ENCODE peak calls at places on chromosomes 2 and 18, in eight cellular contexts. A, Y, B, G, T, M, W and J are unnamed samples.

GRCh38 chr2:163735692-163736432 is at the start of gene FIGN:
- DNase-seq in B (peak; percentile 88), G (peak; percentile 91), Y (peak; percentile 91), T (peak; percentile 89), W (peak; percentile 82), M (peak; percentile 41), A (peak; percentile 47), J (peak; percentile 92)

GRCh38 chr2:98835831-98836385 is 100.1 kb downstream of the CRACDL start:
- DNase-seq in G (no peak), T (no peak), A (no peak), Y (no peak), B (no peak), W (no peak), M (no peak), J (no peak)

GRCh38 chr2:55120634-55121359 is 70.5 kb upstream of the RTN4 start:
- DNase-seq in W (peak; percentile 60), M (peak; percentile 16), A (no peak), Y (peak; percentile 85), G (peak; percentile 80), T (no peak), B (no peak), J (peak; percentile 70)

GRCh38 chr2:101329026-101329425 is 20.5 kb upstream of the RNF149 start:
- DNase-seq in M (no peak), T (no peak), G (no peak), Y (peak; percentile 24), B (no peak), W (no peak), A (no peak), J (no peak)

GRCh38 chr2:156589381-156590079 is 153.4 kb downstream of the GPD2 start:
- DNase-seq in M (peak; percentile 12), Y (peak; percentile 72), B (no peak), G (no peak), W (peak; percentile 62), A (no peak), T (peak; percentile 48), J (peak; percentile 18)

GRCh38 chr2:73043978-73044832 is 27.3 kb downstream of the SFXN5 start:
- DNase-seq in G (no peak), B (no peak), M (no peak), T (no peak), W (no peak), A (no peak), Y (no peak), J (no peak)

GRCh38 chr18:59140287-59140885 is 702 bp downstream of the SEC11C start:
- DNase-seq in W (peak; percentile 51), T (peak; percentile 35), A (peak; percentile 30), B (peak; percentile 29), M (peak; percentile 33), Y (peak; percentile 61), G (no peak), J (no peak)

GRCh38 chr2:148459300-148459891 is 185.2 kb upstream of the EPC2 start:
- DNase-seq in A (no peak), T (no peak), Y (peak; percentile 1), B (no peak), M (no peak), W (peak; percentile 33), G (no peak), J (no peak)

GRCh38 chr2:227717687-227718567 is at the start of gene SLC19A3:
- DNase-seq in Y (peak; percentile 85), T (peak; percentile 90), W (peak; percentile 50), A (peak; percentile 95), M (peak; percentile 93), B (peak; percentile 63), G (peak; percentile 89), J (peak; percentile 95)

GRCh38 chr2:38030590-38031326 is 45.2 kb downstream of the CYP1B1 start:
- DNase-seq in M (no peak), A (no peak), B (no peak), Y (no peak), W (no peak), G (no peak), T (peak; percentile 10), J (no peak)

GRCh38 chr2:207148025-207148424 is 17.7 kb downstream of the KLF7 start:
- DNase-seq in W (peak; percentile 63), B (no peak), A (no peak), Y (peak; percentile 62), T (no peak), M (no peak), G (no peak), J (no peak)

GRCh38 chr2:73981081-73981968 is 3.4 kb upstream of the TET3 start:
- DNase-seq in Y (peak; percentile 67), T (peak; percentile 48), G (peak; percentile 69), W (no peak), A (peak; percentile 65), B (no peak), M (peak; percentile 56), J (peak; percentile 83)

GRCh38 chr18:49585781-49586663 is 24.2 kb downstream of the LIPG start:
- DNase-seq in W (no peak), G (no peak), A (no peak), T (no peak), B (no peak), M (no peak), Y (no peak), J (no peak)

GRCh38 chr2:121037480-121037879 is 247.5 kb downstream of the TFCP2L1 start:
- DNase-seq in Y (no peak), B (no peak), W (no peak), G (no peak), A (no peak), T (no peak), M (no peak), J (no peak)

GRCh38 chr2:128832946-128833560 is 514.4 kb upstream of the HS6ST1 start:
- DNase-seq in W (no peak), T (peak; percentile 61), M (no peak), Y (no peak), A (no peak), G (no peak), B (no peak), J (no peak)

GRCh38 chr2:26583381-26583911 is 57.7 kb downstream of the CIB4 start:
- DNase-seq in Y (no peak), B (no peak), T (no peak), M (no peak), A (no peak), G (no peak), W (no peak), J (no peak)

GRCh38 chr2:152444448-152444847 is 109.5 kb downstream of the FMNL2 start:
- DNase-seq in A (no peak), M (no peak), W (no peak), T (no peak), Y (no peak), G (no peak), B (no peak), J (no peak)

GRCh38 chr18:22066083-22066485 is 103.3 kb upstream of the GATA6 start:
- DNase-seq in G (no peak), M (no peak), W (no peak), A (no peak), B (no peak), T (no peak), Y (no peak), J (no peak)

GRCh38 chr2:71545572-71546274 is 92.4 kb downstream of the DYSF start:
- DNase-seq in M (peak; percentile 36), A (peak; percentile 63), G (peak; percentile 66), B (peak; percentile 72), W (peak; percentile 55), Y (peak; percentile 71), T (peak; percentile 55), J (no peak)

GRCh38 chr2:231795525-231796327 is 9.5 kb downstream of the COPS7B start:
- DNase-seq in A (peak; percentile 90), Y (peak; percentile 74), B (no peak), W (peak; percentile 75), T (peak; percentile 83), G (no peak), M (peak; percentile 79), J (no peak)

GRCh38 chr2:10921525-10921924 is 9.8 kb downstream of the KCNF1 start:
- DNase-seq in T (no peak), M (no peak), B (no peak), Y (no peak), G (no peak), W (no peak), A (no peak), J (no peak)

GRCh38 chr2:217695033-217695520 is 307.7 kb downstream of the TNS1 start:
- DNase-seq in M (no peak), G (no peak), Y (peak; percentile 99), W (peak; percentile 97), B (no peak), T (no peak), A (no peak), J (no peak)

GRCh38 chr2:160419776-160420521 is 73.7 kb downstream of the RBMS1 start:
- DNase-seq in B (no peak), T (no peak), G (no peak), W (peak; percentile 77), M (no peak), A (no peak), Y (peak; percentile 90), J (no peak)

DNA sequence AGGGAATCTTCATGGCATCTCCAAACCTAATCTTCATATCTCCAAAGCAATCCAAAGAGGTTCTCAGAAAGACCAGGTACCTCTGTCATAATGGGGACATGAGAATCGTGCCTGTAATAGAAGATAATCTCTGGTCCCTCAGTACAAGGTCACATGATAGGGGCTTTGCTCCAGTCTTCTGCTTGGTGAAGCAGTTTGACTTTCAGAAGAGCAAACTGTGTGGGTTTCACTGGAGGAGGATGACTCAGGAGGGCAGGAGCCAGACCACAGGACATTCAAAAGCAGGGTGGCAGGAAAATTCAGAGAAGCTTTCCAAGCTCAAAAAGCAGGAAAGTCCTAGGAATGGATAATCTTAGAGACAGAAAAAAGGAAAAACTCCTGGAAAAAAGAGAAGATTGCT is 10.6 kb upstream of the PAX3 start:
- DNase-seq in A (no peak), T (no peak), B (no peak), M (no peak), Y (no peak), W (no peak), G (no peak), J (no peak)
- H3K4me1 ChIP-seq in A (peaks cover 18% of the 10 kb centered on the region), T (peaks cover 32% of the 10 kb centered on the region), B (peaks cover 6% of the 10 kb centered on the region), M (peaks cover 36% of the 10 kb centered on the region), Y (no peaks in the 10 kb centered on the region), W (peaks cover 2% of the 10 kb centered on the region), G (peaks cover 7% of the 10 kb centered on the region), J (peaks cover 2% of the 10 kb centered on the region)

DNA sequence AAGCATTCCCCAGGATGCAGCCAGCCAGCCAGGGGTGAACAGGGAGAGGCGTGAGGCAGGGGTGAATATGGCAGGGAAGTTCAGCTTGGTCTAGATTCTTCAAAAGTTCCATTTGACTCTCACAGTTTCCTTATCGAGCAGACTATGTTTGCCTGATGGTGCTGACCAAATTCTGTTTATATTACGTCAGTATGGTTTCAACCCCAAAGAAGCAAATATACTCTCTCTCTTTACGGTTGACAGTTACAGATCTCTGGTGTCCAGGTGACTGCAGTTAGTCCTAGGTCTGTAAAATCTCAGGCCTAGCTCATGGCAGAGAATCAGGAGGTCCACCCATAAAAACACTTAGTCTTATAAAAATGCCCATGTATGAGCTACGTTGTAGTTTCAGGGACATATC is 38.3 kb upstream of the DNMT3A start:
- DNase-seq in B (no peak), Y (no peak), G (no peak), A (no peak), M (no peak), T (no peak), W (no peak), J (no peak)
- H3K4me3 ChIP-seq in B (no peak overlapping the region), Y (no peak overlapping the region), G (no peak overlapping the region), A (no peak overlapping the region), M (no peak overlapping the region), T (no peak overlapping the region), W (no peak overlapping the region), J (no peak overlapping the region)

GRCh38 chr2:4368907-4369306 is 665.5 kb downstream of the DCDC2C start:
- DNase-seq in A (no peak), B (no peak), W (no peak), M (no peak), Y (no peak), T (no peak), G (no peak), J (no peak)
- H3K4me1 ChIP-seq in A (no peaks in the 10 kb centered on the region), B (no peaks in the 10 kb centered on the region), W (no peaks in the 10 kb centered on the region), M (no peaks in the 10 kb centered on the region), Y (no peaks in the 10 kb centered on the region), T (no peaks in the 10 kb centered on the region), G (no peaks in the 10 kb centered on the region), J (no peaks in the 10 kb centered on the region)

GRCh38 chr18:9105420-9105819 is 2.9 kb downstream of the NDUFV2 start:
- DNase-seq in W (no peak), A (no peak), B (no peak), G (no peak), Y (no peak), T (no peak), M (no peak), J (no peak)
- H3K4me3 ChIP-seq in W (peak overlapping the region; percentile 35), A (no peak overlapping the region), B (no peak overlapping the region), G (peak overlapping the region; percentile 93), Y (peak overlapping the region; percentile 94), T (no peak overlapping the region), M (no peak overlapping the region), J (peak overlapping the region; percentile 97)